ENCODE peak calls at places on chromosomes 13 and 19, in four cellular contexts. Y is mucosa of gallbladder, K is tibial artery, S is pancreas. U is an unnamed sample.

GRCh38 chr19:46935066-46935663 is 74.4 kb downstream of the ARHGAP35 start:
- DNase-seq in K (no peak), Y (no peak), S (no peak), U (no peak)

GRCh38 chr19:48332662-48333466 is 7.5 kb downstream of the EMP3 start:
- DNase-seq in K (peak), Y (peak), S (peak), U (peak)

GRCh38 chr13:81318231-81319019 is 977.5 kb upstream of the SPRY2 start:
- DNase-seq in Y (no peak), K (no peak), S (no peak), U (no peak)

GRCh38 chr13:101639711-101640110 is 187.2 kb downstream of the ITGBL1 start:
- DNase-seq in Y (no peak), S (no peak), K (no peak), U (no peak)

GRCh38 chr13:48144413-48145035 is 49.6 kb upstream of the MED4 start:
- DNase-seq in K (peak), Y (peak), S (no peak), U (no peak)

GRCh38 chr19:10876459-10877240 is 5.3 kb downstream of the CARM1 start:
- DNase-seq in Y (no peak), S (no peak), K (peak), U (no peak)

GRCh38 chr13:97015661-97016350 is 21.5 kb upstream of the OXGR1 start:
- DNase-seq in Y (no peak), S (no peak), K (no peak), U (no peak)

GRCh38 chr13:113731192-113732175 is 27.5 kb upstream of the TMEM255B start:
- DNase-seq in K (no peak), S (no peak), Y (no peak), U (no peak)

GRCh38 chr19:3538965-3539742 is at the start of gene TEKTIP1:
- DNase-seq in K (no peak), Y (no peak), S (peak), U (no peak)

GRCh38 chr19:14519245-14519859 is 1.2 kb upstream of the DNAJB1 start:
- DNase-seq in S (no peak), K (no peak), Y (no peak), U (peak)

GRCh38 chr13:48783831-48784230 is 130.1 kb downstream of the CYSLTR2 start:
- DNase-seq in K (no peak), S (no peak), Y (no peak), U (no peak)

GRCh38 chr13:110338441-110339101 is 31.5 kb downstream of the COL4A2 start:
- DNase-seq in Y (peak), K (peak), S (no peak), U (peak)

GRCh38 chr19:47713046-47714021 is at the start of gene EHD2:
- DNase-seq in Y (peak), K (peak), S (peak), U (peak)

GRCh38 chr19:5718579-5719273 is 1.2 kb downstream of the LONP1 start:
- DNase-seq in K (no peak), Y (no peak), S (no peak), U (no peak)

GRCh38 chr19:33434886-33435705 is 61.6 kb downstream of the CEBPG start:
- DNase-seq in K (no peak), S (no peak), Y (no peak), U (no peak)

GRCh38 chr13:111329641-111330040 is 9.2 kb downstream of the TEX29 start:
- DNase-seq in K (peak), Y (no peak), S (no peak), U (no peak)

U was measured in ovary.